ENCODE peak calls at places on chromosome 18, in ten cellular contexts. One of them, this sample, is unnamed.

GRCh38 chr18:2881490-2882195 is 34.8 kb downstream of the EMILIN2 start:
- DNase-seq in IMR-90: peak
- DNase-seq in body of pancreas: peak
- DNase-seq in Peyer's patch: no peak
- DNase-seq in GM12878: no peak
- DNase-seq in adrenal gland: no peak
- DNase-seq in H1: no peak
- DNase-seq in upper lobe of left lung: no peak
- DNase-seq in lower leg skin: peak
- DNase-seq in ovary: peak
- DNase-seq in this sample: peak

GRCh38 chr18:67239826-67240225 is 276.7 kb downstream of the DSEL start:
- DNase-seq in lower leg skin: no peak
- DNase-seq in Peyer's patch: no peak
- DNase-seq in body of pancreas: no peak
- DNase-seq in ovary: no peak
- DNase-seq in H1: no peak
- DNase-seq in upper lobe of left lung: no peak
- DNase-seq in GM12878: no peak
- DNase-seq in adrenal gland: no peak
- DNase-seq in IMR-90: no peak
- DNase-seq in this sample: no peak

GRCh38 chr18:69948919-69949537 is 1.4 kb upstream of the CD226 start:
- DNase-seq in lower leg skin: no peak
- DNase-seq in GM12878: peak
- DNase-seq in IMR-90: peak
- DNase-seq in ovary: no peak
- DNase-seq in body of pancreas: no peak
- DNase-seq in Peyer's patch: peak
- DNase-seq in H1: no peak
- DNase-seq in upper lobe of left lung: peak
- DNase-seq in adrenal gland: peak
- DNase-seq in this sample: peak

GRCh38 chr18:54717673-54718435 is 110.4 kb upstream of the RAB27B start:
- DNase-seq in ovary: no peak
- DNase-seq in lower leg skin: no peak
- DNase-seq in upper lobe of left lung: no peak
- DNase-seq in Peyer's patch: peak
- DNase-seq in GM12878: peak
- DNase-seq in adrenal gland: no peak
- DNase-seq in body of pancreas: no peak
- DNase-seq in IMR-90: no peak
- DNase-seq in H1: peak
- DNase-seq in this sample: peak

GRCh38 chr18:3935316-3935715 is 485.3 kb downstream of the TGIF1 start:
- DNase-seq in adrenal gland: no peak
- DNase-seq in upper lobe of left lung: no peak
- DNase-seq in lower leg skin: no peak
- DNase-seq in body of pancreas: no peak
- DNase-seq in ovary: no peak
- DNase-seq in Peyer's patch: no peak
- DNase-seq in H1: no peak
- DNase-seq in GM12878: no peak
- DNase-seq in IMR-90: peak
- DNase-seq in this sample: no peak

GRCh38 chr18:21163647-21164625 is 52.3 kb upstream of the ROCK1 start:
- DNase-seq in body of pancreas: no peak
- DNase-seq in lower leg skin: no peak
- DNase-seq in IMR-90: peak
- DNase-seq in adrenal gland: peak
- DNase-seq in GM12878: no peak
- DNase-seq in upper lobe of left lung: peak
- DNase-seq in ovary: no peak
- DNase-seq in Peyer's patch: no peak
- DNase-seq in H1: no peak
- DNase-seq in this sample: no peak

GRCh38 chr18:26436176-26437031 is 111.9 kb downstream of the KCTD1 start:
- DNase-seq in adrenal gland: no peak
- DNase-seq in H1: no peak
- DNase-seq in IMR-90: peak
- DNase-seq in ovary: no peak
- DNase-seq in Peyer's patch: no peak
- DNase-seq in body of pancreas: no peak
- DNase-seq in lower leg skin: no peak
- DNase-seq in GM12878: no peak
- DNase-seq in upper lobe of left lung: no peak
- DNase-seq in this sample: no peak

GRCh38 chr18:76350134-76351025 is 144.7 kb downstream of the ZNF516 start:
- DNase-seq in ovary: no peak
- DNase-seq in adrenal gland: no peak
- DNase-seq in lower leg skin: peak
- DNase-seq in body of pancreas: no peak
- DNase-seq in GM12878: no peak
- DNase-seq in H1: no peak
- DNase-seq in Peyer's patch: no peak
- DNase-seq in upper lobe of left lung: no peak
- DNase-seq in IMR-90: no peak
- DNase-seq in this sample: no peak

GRCh38 chr18:811192-812122 is 585 bp downstream of the YES1 start:
- DNase-seq in lower leg skin: peak
- DNase-seq in Peyer's patch: no peak
- DNase-seq in ovary: peak
- DNase-seq in H1: no peak
- DNase-seq in IMR-90: peak
- DNase-seq in GM12878: no peak
- DNase-seq in upper lobe of left lung: peak
- DNase-seq in body of pancreas: no peak
- DNase-seq in adrenal gland: peak
- DNase-seq in this sample: peak

GRCh38 chr18:13725566-13726227 is 661 bp downstream of the FAM210A start:
- DNase-seq in IMR-90: peak
- DNase-seq in H1: no peak
- DNase-seq in lower leg skin: peak
- DNase-seq in body of pancreas: no peak
- DNase-seq in upper lobe of left lung: no peak
- DNase-seq in ovary: no peak
- DNase-seq in GM12878: no peak
- DNase-seq in Peyer's patch: no peak
- DNase-seq in adrenal gland: no peak
- DNase-seq in this sample: no peak

GRCh38 chr18:69935319-69936190 is 12.1 kb downstream of the CD226 start:
- DNase-seq in IMR-90: no peak
- DNase-seq in lower leg skin: no peak
- DNase-seq in adrenal gland: no peak
- DNase-seq in GM12878: peak
- DNase-seq in H1: no peak
- DNase-seq in upper lobe of left lung: peak
- DNase-seq in ovary: no peak
- DNase-seq in Peyer's patch: peak
- DNase-seq in body of pancreas: no peak
- DNase-seq in this sample: peak

GRCh38 chr18:51654441-51655326 is 457.2 kb upstream of the MEX3C start:
- DNase-seq in Peyer's patch: no peak
- DNase-seq in body of pancreas: no peak
- DNase-seq in upper lobe of left lung: no peak
- DNase-seq in ovary: no peak
- DNase-seq in lower leg skin: no peak
- DNase-seq in H1: no peak
- DNase-seq in GM12878: no peak
- DNase-seq in adrenal gland: no peak
- DNase-seq in IMR-90: no peak
- DNase-seq in this sample: no peak

GRCh38 chr18:79528846-79529245 is 133.1 kb downstream of the NFATC1 start:
- DNase-seq in IMR-90: peak
- DNase-seq in body of pancreas: peak
- DNase-seq in lower leg skin: peak
- DNase-seq in upper lobe of left lung: no peak
- DNase-seq in ovary: peak
- DNase-seq in adrenal gland: peak
- DNase-seq in Peyer's patch: peak
- DNase-seq in GM12878: no peak
- DNase-seq in H1: peak
- DNase-seq in this sample: peak

DNA sequence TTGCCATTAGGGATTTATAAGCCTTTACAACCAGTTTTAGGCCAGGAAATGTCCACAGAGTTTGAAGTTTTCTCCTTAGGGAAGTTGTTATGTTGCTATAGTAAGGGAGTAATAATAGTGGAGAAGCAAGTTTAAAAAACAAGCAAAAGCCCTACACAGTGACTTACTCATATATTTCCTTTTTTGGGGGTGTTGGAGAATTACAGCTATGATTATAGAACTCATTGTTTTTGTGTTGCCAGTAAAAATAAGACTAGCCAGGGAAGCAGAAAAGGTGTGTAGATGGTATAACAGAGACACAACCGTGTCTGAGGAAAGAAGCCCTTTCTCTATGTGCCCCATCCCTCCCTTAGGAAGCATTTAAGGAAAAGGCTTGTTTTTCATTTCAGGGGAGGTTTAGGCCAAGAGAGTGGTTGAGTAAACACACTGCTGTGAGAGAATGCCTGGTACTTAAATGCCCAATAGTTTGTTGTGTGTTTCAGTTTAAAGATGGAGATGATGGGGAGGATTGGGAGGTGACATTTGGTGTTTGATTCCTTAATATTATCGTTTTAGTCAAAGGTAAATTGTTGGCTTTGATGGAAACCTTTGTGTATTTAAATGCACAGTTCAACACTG is 2.4 kb downstream of the VAPA start:
- DNase-seq in upper lobe of left lung: no peak
- DNase-seq in H1: no peak
- DNase-seq in lower leg skin: no peak
- DNase-seq in adrenal gland: no peak
- DNase-seq in ovary: no peak
- DNase-seq in GM12878: no peak
- DNase-seq in body of pancreas: no peak
- DNase-seq in IMR-90: peak
- DNase-seq in Peyer's patch: no peak
- DNase-seq in this sample: no peak
- H3K4me3 ChIP-seq in upper lobe of left lung: peak
- H3K4me3 ChIP-seq in H1: no peak
- H3K4me3 ChIP-seq in lower leg skin: no peak
- H3K4me3 ChIP-seq in adrenal gland: no peak
- H3K4me3 ChIP-seq in ovary: peak
- H3K4me3 ChIP-seq in GM12878: peak
- H3K4me3 ChIP-seq in body of pancreas: no peak
- H3K4me3 ChIP-seq in IMR-90: peak
- H3K4me3 ChIP-seq in Peyer's patch: no peak
- H3K4me3 ChIP-seq in this sample: no peak

GRCh38 chr18:24426398-24427294 is at the start of gene IMPACT:
- DNase-seq in IMR-90: peak
- DNase-seq in Peyer's patch: peak
- DNase-seq in ovary: peak
- DNase-seq in upper lobe of left lung: peak
- DNase-seq in body of pancreas: peak
- DNase-seq in GM12878: no peak
- DNase-seq in adrenal gland: peak
- DNase-seq in lower leg skin: peak
- DNase-seq in H1: peak
- DNase-seq in this sample: peak
- TF ChIP-seq POLR2A in IMR-90: peak
- TF ChIP-seq POLR2A in Peyer's patch: peak
- TF ChIP-seq POLR2A in ovary: peak
- TF ChIP-seq POLR2A in upper lobe of left lung: peak
- TF ChIP-seq POLR2A in body of pancreas: peak
- TF ChIP-seq POLR2A in GM12878: peak
- TF ChIP-seq POLR2A in adrenal gland: peak
- TF ChIP-seq POLR2A in lower leg skin: no peak
- TF ChIP-seq POLR2A in H1: peak
- TF ChIP-seq POLR2A in this sample: no peak

DNA sequence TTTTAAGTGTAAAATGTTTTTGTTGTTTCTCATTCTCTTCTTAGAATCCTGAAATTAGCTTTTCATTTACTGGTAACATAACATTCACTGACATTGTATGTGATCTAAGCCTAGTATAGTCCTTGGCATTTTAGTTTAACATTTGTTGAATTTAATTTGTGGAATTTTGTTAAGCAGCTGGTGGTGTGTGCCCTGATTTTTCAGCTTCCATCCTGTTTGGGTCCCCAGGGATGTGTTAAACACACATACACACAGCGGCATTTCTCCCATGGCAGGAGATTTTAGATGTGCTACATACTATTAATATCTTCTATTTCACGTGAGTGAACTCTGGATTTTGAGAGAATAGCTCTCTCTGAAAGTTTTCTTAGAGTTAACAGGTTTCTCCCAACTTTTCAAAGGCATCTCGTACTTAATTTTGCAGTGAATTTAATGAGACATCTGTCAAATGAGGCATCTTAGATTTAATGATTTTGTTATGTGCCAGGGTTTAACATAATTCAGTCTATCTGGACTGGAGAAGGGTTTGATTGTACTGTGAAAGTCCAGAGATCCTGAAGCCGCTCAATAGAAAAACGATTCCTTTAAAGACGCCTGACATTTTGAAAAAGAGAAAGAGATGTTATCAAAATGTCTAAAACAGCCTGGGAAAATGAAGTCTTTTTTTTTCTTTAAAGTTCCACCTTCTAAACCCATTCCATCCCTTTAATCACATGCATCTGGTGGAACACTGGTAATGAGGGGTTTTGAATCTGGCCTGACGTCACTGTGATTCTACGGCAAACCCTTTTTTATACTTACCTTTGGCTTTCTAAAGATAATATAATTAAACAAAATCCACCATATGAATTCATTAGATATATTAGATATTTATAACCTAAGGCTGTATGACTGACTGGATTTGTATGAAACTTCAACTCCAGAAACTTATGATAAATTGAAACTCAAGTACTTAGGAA is 6.8 kb downstream of the PHLPP1 start:
- DNase-seq in upper lobe of left lung: no peak
- DNase-seq in H1: no peak
- DNase-seq in IMR-90: no peak
- DNase-seq in adrenal gland: no peak
- DNase-seq in ovary: no peak
- DNase-seq in Peyer's patch: no peak
- DNase-seq in lower leg skin: no peak
- DNase-seq in GM12878: no peak
- DNase-seq in body of pancreas: no peak
- DNase-seq in this sample: no peak
- H3K4me3 ChIP-seq in upper lobe of left lung: no peak
- H3K4me3 ChIP-seq in H1: no peak
- H3K4me3 ChIP-seq in IMR-90: no peak
- H3K4me3 ChIP-seq in adrenal gland: no peak
- H3K4me3 ChIP-seq in ovary: no peak
- H3K4me3 ChIP-seq in Peyer's patch: no peak
- H3K4me3 ChIP-seq in lower leg skin: no peak
- H3K4me3 ChIP-seq in GM12878: no peak
- H3K4me3 ChIP-seq in body of pancreas: no peak
- H3K4me3 ChIP-seq in this sample: no peak

GRCh38 chr18:57466745-57467144 is 31.6 kb downstream of the ONECUT2 start:
- DNase-seq in GM12878: no peak
- DNase-seq in adrenal gland: no peak
- DNase-seq in ovary: no peak
- DNase-seq in lower leg skin: no peak
- DNase-seq in upper lobe of left lung: no peak
- DNase-seq in H1: no peak
- DNase-seq in body of pancreas: no peak
- DNase-seq in IMR-90: no peak
- DNase-seq in Peyer's patch: no peak
- DNase-seq in this sample: no peak

GRCh38 chr18:57466307-57466706 is 31.1 kb downstream of the ONECUT2 start:
- DNase-seq in lower leg skin: no peak
- DNase-seq in upper lobe of left lung: no peak
- DNase-seq in IMR-90: no peak
- DNase-seq in body of pancreas: no peak
- DNase-seq in H1: no peak
- DNase-seq in GM12878: no peak
- DNase-seq in adrenal gland: no peak
- DNase-seq in ovary: no peak
- DNase-seq in Peyer's patch: no peak
- DNase-seq in this sample: no peak

GRCh38 chr18:57461652-57462269 is 26.6 kb downstream of the ONECUT2 start:
- DNase-seq in upper lobe of left lung: no peak
- DNase-seq in ovary: no peak
- DNase-seq in Peyer's patch: no peak
- DNase-seq in adrenal gland: no peak
- DNase-seq in body of pancreas: no peak
- DNase-seq in H1: no peak
- DNase-seq in lower leg skin: no peak
- DNase-seq in IMR-90: no peak
- DNase-seq in GM12878: no peak
- DNase-seq in this sample: no peak
- TF ChIP-seq POLR2A in upper lobe of left lung: no peak
- TF ChIP-seq POLR2A in ovary: no peak
- TF ChIP-seq POLR2A in Peyer's patch: no peak
- TF ChIP-seq POLR2A in adrenal gland: no peak
- TF ChIP-seq POLR2A in body of pancreas: no peak
- TF ChIP-seq POLR2A in H1: no peak
- TF ChIP-seq POLR2A in lower leg skin: no peak
- TF ChIP-seq POLR2A in IMR-90: no peak
- TF ChIP-seq POLR2A in GM12878: no peak
- TF ChIP-seq POLR2A in this sample: no peak

This sample was measured in thyroid gland.